ENCODE peak calls at places on chromosomes 13 and 19, in ten cellular contexts. I is NCI-H1694; M is activated T-cell treated with anti-CD3 and anti-CD28 coated beads for 24 hours; U is activated CD8-positive, alpha-beta T cell treated with anti-CD3 and anti-CD28 coated beads, Interleukin-2, amount 10 ng/mL, durations not matched to agents 7 days and 5 days; R is lower lobe of right lung; W is GM12864; Q is substantia nigra; L is stimulated activated CD4-positive, alpha-beta T cell treated with anti-CD3 and anti-CD28 coated beads, Interleukin-2, amount 100 ng/mL, for 48 hours; K is brain microvascular endothelial cell; Z is NCI-H2171 treated with DMSO at 0.1 percent for 48 hours. T is an unnamed sample.

GRCh38 chr13:20544186-20544914 is 18.7 kb upstream of the CRYL1 start:
- DNase-seq in I (no peak), M (no peak), U (no peak), R (no peak), W (no peak), Q (no peak), L (no peak), K (no peak), Z (no peak), T (no peak)

GRCh38 chr19:41264581-41265375 is 606 bp downstream of the HNRNPUL1 start:
- DNase-seq in I (peak), M (peak), U (peak), R (peak), W (peak), Q (peak), L (peak), K (peak), Z (peak), T (peak)

GRCh38 chr19:19860756-19861390 is 4.8 kb upstream of the ZNF253 start:
- DNase-seq in I (no peak), M (peak), U (peak), R (no peak), W (no peak), Q (no peak), L (no peak), K (no peak), Z (no peak), T (peak)

GRCh38 chr19:10503002-10503789 is at the start of gene KEAP1:
- DNase-seq in I (no peak), M (peak), U (peak), R (peak), W (no peak), Q (peak), L (peak), K (no peak), Z (peak), T (peak)

GRCh38 chr19:38559428-38560401 is 58.0 kb downstream of the MAP4K1 start:
- DNase-seq in I (no peak), M (no peak), U (peak), R (peak), W (peak), Q (no peak), L (no peak), K (no peak), Z (no peak), T (no peak)

GRCh38 chr13:69580255-69580654 is 527.4 kb upstream of the ATXN8OS start:
- DNase-seq in I (no peak), M (no peak), U (no peak), R (no peak), W (no peak), Q (no peak), L (no peak), K (no peak), Z (no peak), T (no peak)

GRCh38 chr13:88601949-88602348 is 930.8 kb downstream of the SLITRK5 start:
- DNase-seq in I (no peak), M (no peak), U (no peak), R (no peak), W (no peak), Q (no peak), L (no peak), K (no peak), Z (no peak), T (no peak)

GRCh38 chr13:51682691-51683090 is 98.4 kb downstream of the WDFY2 start:
- DNase-seq in I (no peak), M (no peak), U (no peak), R (no peak), W (no peak), Q (no peak), L (no peak), K (no peak), Z (no peak), T (no peak)

GRCh38 chr19:49148784-49149651 is 6.2 kb downstream of the HRC start:
- DNase-seq in I (peak), M (peak), U (peak), R (peak), W (peak), Q (peak), L (peak), K (peak), Z (peak), T (peak)

GRCh38 chr13:36918246-36919060 is 1.6 kb downstream of the SMAD9 start:
- DNase-seq in I (peak), M (no peak), U (no peak), R (no peak), W (no peak), Q (no peak), L (no peak), K (peak), Z (peak), T (no peak)

GRCh38 chr13:110347535-110348308 is 40.6 kb downstream of the COL4A2 start:
- DNase-seq in I (no peak), M (no peak), U (no peak), R (no peak), W (no peak), Q (no peak), L (no peak), K (peak), Z (no peak), T (no peak)

GRCh38 chr13:107886118-107886517 is 329.2 kb downstream of the LIG4 start:
- DNase-seq in I (no peak), M (no peak), U (no peak), R (no peak), W (no peak), Q (no peak), L (no peak), K (no peak), Z (no peak), T (no peak)

GRCh38 chr19:2053601-2054389 is 2.8 kb upstream of the MKNK2 start:
- DNase-seq in I (no peak), M (no peak), U (peak), R (peak), W (no peak), Q (no peak), L (no peak), K (no peak), Z (no peak), T (peak)

GRCh38 chr13:100836696-100837095 is 162.1 kb upstream of the TMTC4 start:
- DNase-seq in I (no peak), M (no peak), U (no peak), R (no peak), W (no peak), Q (no peak), L (no peak), K (peak), Z (peak), T (no peak)

GRCh38 chr13:52852444-52852843 is 4.0 kb upstream of the PCDH8 start:
- DNase-seq in I (no peak), M (no peak), U (no peak), R (no peak), W (no peak), Q (no peak), L (no peak), K (no peak), Z (peak), T (no peak)

GRCh38 chr19:40314646-40315045 is 29.5 kb upstream of the AKT2 start:
- DNase-seq in I (no peak), M (no peak), U (no peak), R (no peak), W (no peak), Q (no peak), L (no peak), K (no peak), Z (no peak), T (no peak)

GRCh38 chr19:47446534-47447469 is 24.9 kb downstream of the SLC8A2 start:
- DNase-seq in I (no peak), M (no peak), U (peak), R (peak), W (no peak), Q (no peak), L (no peak), K (no peak), Z (no peak), T (peak)

GRCh38 chr13:20814224-20814910 is 40.6 kb upstream of the EEF1AKMT1 start:
- DNase-seq in I (no peak), M (no peak), U (no peak), R (peak), W (no peak), Q (no peak), L (no peak), K (peak), Z (no peak), T (peak)

GRCh38 chr13:62209539-62209938 is 793.9 kb upstream of the PCDH20 start:
- DNase-seq in I (no peak), M (no peak), U (no peak), R (no peak), W (peak), Q (no peak), L (no peak), K (no peak), Z (peak), T (no peak)

GRCh38 chr19:47107201-47107952 is 6.2 kb downstream of the ZC3H4 start:
- DNase-seq in I (no peak), M (peak), U (peak), R (no peak), W (no peak), Q (no peak), L (no peak), K (no peak), Z (no peak), T (peak)

GRCh38 chr13:94427313-94427712 is 52.2 kb downstream of the DCT start:
- DNase-seq in I (no peak), M (no peak), U (no peak), R (no peak), W (no peak), Q (no peak), L (no peak), K (no peak), Z (no peak), T (no peak)

GRCh38 chr13:40101708-40102359 is 446.4 kb downstream of the COG6 start:
- DNase-seq in I (no peak), M (peak), U (no peak), R (no peak), W (peak), Q (no peak), L (peak), K (no peak), Z (no peak), T (no peak)

GRCh38 chr13:66875264-66875663 is 354.9 kb downstream of the PCDH9 start:
- DNase-seq in I (peak), M (no peak), U (no peak), R (no peak), W (no peak), Q (no peak), L (no peak), K (no peak), Z (no peak), T (no peak)